ENCODE peak calls at places on chromosomes 4 and X, in seven cellular contexts. S is mesendoderm, D is IMR-90, F is H1, V is mesenchymal stem cell, U is neuronal stem cell, B is trophoblast cell. N is an unnamed sample.

GRCh38 chrX:38804481-38805293 is 3.4 kb downstream of the MID1IP1 start:
- DNase-seq in B (peak), U (peak), V (peak), S (peak), F (no peak), D (no peak), N (no peak)

GRCh38 chr4:101972791-101973190 is 182.3 kb downstream of the BANK1 start:
- DNase-seq in F (no peak), D (no peak), U (no peak), S (no peak), V (no peak), B (no peak), N (no peak)

GRCh38 chr4:184232212-184232611 is 14.5 kb upstream of the ENPP6 start:
- DNase-seq in B (no peak), V (no peak), U (no peak), D (no peak), F (no peak), S (no peak), N (no peak)

GRCh38 chr4:155433636-155434360 is 57.0 kb upstream of the MAP9 start:
- DNase-seq in S (no peak), V (peak), F (no peak), U (no peak), B (peak), D (peak), N (no peak)

GRCh38 chr4:184232975-184233374 is 15.3 kb upstream of the ENPP6 start:
- DNase-seq in S (no peak), B (no peak), D (no peak), F (no peak), V (no peak), U (no peak), N (no peak)

GRCh38 chrX:130186645-130187044 is 14.9 kb downstream of the RAB33A start:
- DNase-seq in F (no peak), B (no peak), D (no peak), V (no peak), U (no peak), S (no peak), N (no peak)

GRCh38 chr4:89757154-89757723 is 79.7 kb downstream of the SNCA start:
- DNase-seq in U (no peak), S (no peak), D (no peak), F (no peak), B (no peak), V (no peak), N (no peak)

GRCh38 chr4:33160126-33160525 is 2440.0 kb downstream of the PCDH7 start:
- DNase-seq in S (peak), F (no peak), U (no peak), B (no peak), D (peak), V (peak), N (no peak)

GRCh38 chrX:43559643-43560042 is 96.5 kb upstream of the MAOA start:
- DNase-seq in U (peak), V (peak), F (peak), D (peak), B (no peak), S (peak), N (peak)

GRCh38 chrX:110734894-110735541 is 60.6 kb downstream of the CHRDL1 start:
- DNase-seq in U (no peak), F (no peak), S (peak), V (peak), D (peak), B (peak), N (no peak)

GRCh38 chrX:50903387-50904027 is 7.0 kb upstream of the BMP15 start:
- DNase-seq in V (peak), F (no peak), D (peak), U (peak), S (peak), B (peak), N (no peak)

GRCh38 chr4:76897522-76898384 is at the start of gene SOWAHB:
- DNase-seq in F (peak), B (peak), D (no peak), U (peak), V (no peak), S (peak), N (peak)

GRCh38 chrX:46208225-46208854 is 336.9 kb downstream of the ZNF674 start:
- DNase-seq in F (no peak), V (no peak), S (no peak), B (no peak), U (no peak), D (no peak), N (no peak)

GRCh38 chr4:151407466-151408379 is 1.3 kb upstream of the FHIP1A start:
- DNase-seq in V (peak), U (no peak), D (no peak), F (no peak), S (peak), B (no peak), N (peak)

GRCh38 chr4:89837385-89837995 is 529 bp upstream of the SNCA start:
- DNase-seq in U (peak), F (peak), V (peak), D (peak), S (peak), B (no peak), N (peak)

GRCh38 chr4:168751263-168752225 is 254.7 kb downstream of the PALLD start:
- DNase-seq in D (peak), B (peak), V (peak), F (no peak), U (no peak), S (no peak), N (no peak)

GRCh38 chrX:110310896-110311295 is 7.0 kb downstream of the AMMECR1 start:
- DNase-seq in V (peak), U (no peak), B (no peak), S (no peak), F (no peak), D (no peak), N (no peak)

GRCh38 chr4:108031427-108032083 is 41.9 kb downstream of the HADH start:
- DNase-seq in V (peak), S (no peak), F (no peak), B (no peak), U (no peak), D (peak), N (no peak)

GRCh38 chr4:137238456-137238855 is 293.8 kb downstream of the PCDH18 start:
- DNase-seq in F (no peak), B (no peak), S (no peak), U (no peak), D (no peak), V (no peak), N (no peak)

GRCh38 chrX:427812-428725 is 41.4 kb upstream of the PPP2R3B start:
- DNase-seq in U (peak), V (peak), S (peak), D (no peak), B (no peak), F (peak), N (peak)

GRCh38 chr4:128524311-128524710 is 236.7 kb upstream of the PGRMC2 start:
- DNase-seq in B (peak), V (peak), D (peak), F (no peak), S (no peak), U (no peak), N (no peak)

GRCh38 chrX:154378059-154378798 is 866 bp upstream of the EMD start:
- DNase-seq in S (no peak), F (no peak), U (no peak), B (no peak), D (peak), V (no peak), N (peak)

GRCh38 chrX:10549280-10549679 is 71.1 kb downstream of the MID1 start:
- DNase-seq in U (no peak), F (no peak), B (no peak), V (no peak), D (no peak), S (no peak), N (no peak)

GRCh38 chr4:35151816-35152572 is 1092.3 kb downstream of the ARAP2 start:
- DNase-seq in D (no peak), B (peak), F (peak), V (peak), U (no peak), S (peak), N (peak)

GRCh38 chr4:136925203-136925602 is 607.1 kb downstream of the PCDH18 start:
- DNase-seq in B (no peak), U (no peak), D (no peak), S (no peak), V (no peak), F (no peak), N (no peak)

GRCh38 chrX:123450217-123450616 is 266.1 kb downstream of the GRIA3 start:
- DNase-seq in F (no peak), V (no peak), D (peak), U (peak), B (no peak), S (peak), N (no peak)

GRCh38 chrX:4397471-4397870 is 684.0 kb upstream of the PRKX start:
- DNase-seq in B (no peak), F (no peak), D (no peak), V (no peak), S (no peak), U (no peak), N (no peak)

GRCh38 chr4:93501946-93502345 is 326.6 kb upstream of the ATOH1 start:
- DNase-seq in U (no peak), B (no peak), F (no peak), V (no peak), D (peak), S (no peak), N (no peak)

GRCh38 chrX:47831788-47832187 is 4.9 kb upstream of the ZNF81 start:
- DNase-seq in B (peak), D (peak), U (no peak), F (no peak), V (peak), S (peak), N (peak)

GRCh38 chrX:135168533-135168932 is 2.7 kb downstream of the CT55 start:
- DNase-seq in V (no peak), S (no peak), D (no peak), B (no peak), U (no peak), F (no peak), N (no peak)

GRCh38 chr4:30860983-30861382 is 140.8 kb downstream of the PCDH7 start:
- DNase-seq in S (no peak), V (no peak), U (no peak), F (no peak), D (no peak), B (no peak), N (no peak)

GRCh38 chr4:128570380-128570779 is 239.1 kb upstream of the JADE1 start:
- DNase-seq in S (peak), D (peak), F (no peak), V (peak), U (no peak), B (peak), N (no peak)

GRCh38 chrX:81337805-81338204 is 135.9 kb downstream of the SH3BGRL start:
- DNase-seq in B (no peak), V (no peak), D (no peak), F (no peak), S (no peak), U (no peak), N (no peak)

GRCh38 chr4:119113033-119113655 is 22.5 kb upstream of the MYOZ2 start:
- DNase-seq in D (peak), U (no peak), S (peak), V (peak), F (no peak), B (no peak), N (no peak)

GRCh38 chrX:114611018-114611619 is 27.2 kb downstream of the HTR2C start:
- DNase-seq in D (peak), B (no peak), V (peak), U (peak), S (peak), F (no peak), N (no peak)

GRCh38 chrX:1614927-1615326 is at the start of gene ASMT:
- DNase-seq in U (no peak), S (no peak), D (no peak), F (no peak), V (no peak), B (no peak), N (peak)

GRCh38 chr4:184479516-184479950 is 5.2 kb upstream of the IRF2 start:
- DNase-seq in B (no peak), D (no peak), S (no peak), U (no peak), V (no peak), F (no peak), N (no peak)

GRCh38 chr4:125013891-125014290 is 300.9 kb upstream of the FAT4 start:
- DNase-seq in F (peak), U (no peak), B (no peak), D (peak), V (no peak), S (peak), N (peak)

GRCh38 chrX:68708503-68709290 is 61.2 kb downstream of the STARD8 start:
- DNase-seq in U (no peak), B (no peak), V (no peak), F (no peak), S (peak), D (no peak), N (peak)

GRCh38 chr4:157832596-157832995 is 340.2 kb downstream of the GASK1B start:
- DNase-seq in B (no peak), V (no peak), F (no peak), D (no peak), S (no peak), U (no peak), N (no peak)

GRCh38 chr4:157838366-157838765 is 334.5 kb downstream of the GASK1B start:
- DNase-seq in B (no peak), D (no peak), U (no peak), S (no peak), F (no peak), V (no peak), N (no peak)

GRCh38 chr4:157840630-157841029 is 332.2 kb downstream of the GASK1B start:
- DNase-seq in V (no peak), S (no peak), F (no peak), U (no peak), B (no peak), D (no peak), N (no peak)

DNA sequence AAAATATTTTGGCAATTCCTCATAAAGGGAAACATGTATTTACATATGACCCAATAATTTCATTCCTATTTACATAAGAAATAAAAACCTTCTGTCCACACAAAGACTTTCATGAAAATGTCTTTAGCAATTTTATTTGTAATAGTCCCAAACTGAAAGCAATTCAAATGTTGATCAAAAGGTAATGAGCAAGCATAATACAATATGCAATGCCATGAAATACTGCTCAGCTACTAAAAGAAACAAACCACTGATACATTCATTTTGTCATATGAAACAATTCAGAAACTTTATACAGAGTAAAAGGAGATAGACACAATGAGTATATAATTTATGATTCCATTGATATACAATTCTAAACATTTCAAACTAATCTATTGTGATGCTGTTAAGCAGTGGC is 335.8 kb downstream of the GASK1B start:
- DNase-seq in B (no peak), S (no peak), U (no peak), D (no peak), F (no peak), V (no peak), N (no peak)
- H3K4ac ChIP-seq in B (no peak), S (no peak), U (no peak), D (no peak), F (no peak), V (no peak), N (no peak)

GRCh38 chr4:5916229-5916628 is 23.3 kb upstream of the CRMP1 start:
- DNase-seq in B (no peak), U (no peak), F (no peak), D (no peak), S (no peak), V (no peak), N (no peak)
- H3K4ac ChIP-seq in B (no peak), U (no peak), F (no peak), D (no peak), S (no peak), V (no peak), N (no peak)

GRCh38 chr4:79492148-79492547 is 84.1 kb upstream of the GK2 start:
- DNase-seq in F (no peak), V (no peak), S (no peak), U (no peak), B (no peak), D (no peak), N (no peak)
- H3K4ac ChIP-seq in F (no peak), V (no peak), S (no peak), U (no peak), B (no peak), D (no peak), N (no peak)

GRCh38 chrX:108795240-108795639 is 58.9 kb upstream of the IRS4 start:
- DNase-seq in B (no peak), V (no peak), F (no peak), U (no peak), D (no peak), S (peak), N (no peak)
- H3K4ac ChIP-seq in B (no peak), V (no peak), F (no peak), U (no peak), D (no peak), S (no peak), N (no peak)

DNA sequence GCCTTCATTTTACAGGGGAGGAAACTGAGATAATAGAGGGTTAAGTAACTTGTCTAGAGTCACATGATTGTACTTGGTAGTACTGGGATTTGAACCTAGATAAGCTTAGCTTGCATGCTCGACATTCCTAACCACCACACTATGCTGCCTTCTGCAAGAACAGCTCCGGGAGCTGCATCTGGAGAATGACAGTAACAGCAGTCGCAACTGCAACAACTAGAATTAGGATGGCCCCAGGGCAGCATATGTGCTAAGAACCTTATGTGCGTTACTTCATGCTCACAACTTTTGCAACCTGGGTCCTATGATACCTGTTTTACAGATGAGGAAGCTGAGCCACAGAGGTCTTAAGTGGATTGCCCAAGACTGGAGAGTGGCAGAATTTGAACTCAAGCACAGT is 89.5 kb upstream of the LCORL start:
- DNase-seq in B (peak), V (no peak), S (peak), D (no peak), U (no peak), F (no peak), N (no peak)
- H3K4ac ChIP-seq in B (no peak), V (no peak), S (no peak), D (no peak), U (no peak), F (no peak), N (no peak)